ENCODE peak calls at places on chromosome 7, in seven cellular contexts. J is MM.1S, T is fibroblast of lung, N is AG04450, V is body of pancreas, L is bronchial epithelial cell, O is Caco-2. U is an unnamed sample.

GRCh38 chr7:113710310-113711106 is 208.3 kb downstream of the PPP1R3A start:
- DNase-seq in T (peak; percentile 84), O (peak; percentile 76), L (peak; percentile 88), V (peak; percentile 62), J (peak; percentile 93), N (peak; percentile 76), U (no peak)

GRCh38 chr7:94374231-94374630 is 20.5 kb upstream of the COL1A2 start:
- DNase-seq in N (peak; percentile 87), J (no peak), V (peak; percentile 50), L (peak; percentile 21), T (peak; percentile 95), O (no peak), U (no peak)

GRCh38 chr7:84647797-84648762 is 453.5 kb upstream of the SEMA3A start:
- DNase-seq in L (no peak), V (no peak), O (no peak), J (no peak), T (peak; percentile 91), N (peak; percentile 79), U (no peak)

GRCh38 chr7:20952891-20953290 is 166.2 kb upstream of the SP8 start:
- DNase-seq in V (no peak), O (no peak), N (no peak), T (no peak), J (no peak), L (peak; percentile 7), U (no peak)

GRCh38 chr7:6271091-6271658 is 1.2 kb downstream of the CYTH3 start:
- DNase-seq in O (no peak), J (no peak), N (no peak), L (peak; percentile 54), V (peak; percentile 61), T (peak; percentile 58), U (peak; percentile 22)

GRCh38 chr7:124728610-124729009 is 37.0 kb downstream of the GPR37 start:
- DNase-seq in V (no peak), T (no peak), L (no peak), J (no peak), N (no peak), O (no peak), U (no peak)

GRCh38 chr7:41328131-41328530 is 374.8 kb downstream of the INHBA start:
- DNase-seq in V (no peak), N (no peak), T (peak; percentile 18), O (no peak), J (no peak), L (no peak), U (no peak)

GRCh38 chr7:90412458-90413184 is 9.4 kb downstream of the CLDN12 start:
- DNase-seq in V (peak; percentile 51), J (peak; percentile 28), L (peak; percentile 15), O (peak; percentile 64), T (no peak), N (no peak), U (no peak)

GRCh38 chr7:3552499-3552898 is 251.4 kb downstream of the SDK1 start:
- DNase-seq in O (no peak), N (no peak), J (no peak), V (no peak), L (peak; percentile 58), T (peak; percentile 74), U (no peak)

GRCh38 chr7:115056019-115056418 is 134.1 kb downstream of the MDFIC start:
- DNase-seq in J (no peak), O (no peak), V (no peak), N (no peak), L (no peak), T (no peak), U (no peak)

GRCh38 chr7:108001759-108002725 is 919 bp downstream of the LAMB1 start:
- DNase-seq in O (no peak), J (no peak), L (peak; percentile 13), V (peak; percentile 14), N (no peak), T (peak; percentile 34), U (no peak)

GRCh38 chr7:107998660-107999480 is 4.1 kb downstream of the LAMB1 start:
- DNase-seq in L (peak; percentile 56), T (peak; percentile 72), O (no peak), J (no peak), N (no peak), V (no peak), U (no peak)

GRCh38 chr7:107999814-108000560 is 3.0 kb downstream of the LAMB1 start:
- DNase-seq in T (peak; percentile 88), N (no peak), O (no peak), J (no peak), L (peak; percentile 61), V (no peak), U (no peak)

GRCh38 chr7:108002726-108003590 is at the start of gene LAMB1:
- DNase-seq in O (peak; percentile 93), N (no peak), L (peak; percentile 47), T (peak; percentile 84), J (no peak), V (peak; percentile 82), U (no peak)

GRCh38 chr7:108000875-108001758 is 1.8 kb downstream of the LAMB1 start:
- DNase-seq in O (peak; percentile 61), J (no peak), L (peak; percentile 55), N (no peak), T (peak; percentile 46), V (peak; percentile 36), U (no peak)
- TF ChIP-seq CTCF in O (peak; percentile 18), J (no peak), L (peak; percentile 33), N (peak; percentile 33), T (no peak), V (no peak), U (no peak)

GRCh38 chr7:128869138-128869943 is 6.7 kb downstream of the ATP6V1F start:
- DNase-seq in N (no peak), T (peak; percentile 42), V (peak; percentile 67), L (no peak), J (peak; percentile 88), O (peak; percentile 79), U (peak; percentile 27)
- TF ChIP-seq CTCF in N (peak; percentile 0), T (no peak), V (peak; percentile 12), L (peak; percentile 19), J (peak; percentile 49), O (peak; percentile 10), U (no peak)

GRCh38 chr7:155066417-155066950 is 3.6 kb upstream of the HTR5A start:
- DNase-seq in L (peak; percentile 65), J (no peak), O (no peak), T (peak; percentile 68), V (peak; percentile 82), N (peak; percentile 53), U (no peak)

GRCh38 chr7:155071121-155071651 is 1.1 kb downstream of the HTR5A start:
- DNase-seq in J (no peak), T (no peak), L (no peak), N (no peak), O (no peak), V (no peak), U (no peak)

GRCh38 chr7:155071916-155072315 is 1.8 kb downstream of the HTR5A start:
- DNase-seq in N (no peak), T (no peak), J (no peak), O (no peak), L (no peak), V (no peak), U (no peak)

GRCh38 chr7:155073922-155074321 is 3.8 kb downstream of the HTR5A start:
- DNase-seq in O (no peak), T (no peak), L (no peak), V (no peak), N (no peak), J (no peak), U (no peak)

GRCh38 chr7:155069992-155070827 is at the start of gene HTR5A:
- DNase-seq in O (peak; percentile 92), L (peak; percentile 57), V (peak; percentile 82), T (peak; percentile 80), N (peak; percentile 59), J (peak; percentile 86), U (peak; percentile 66)
- TF ChIP-seq CTCF in O (peak; percentile 11), L (no peak), V (peak; percentile 17), T (no peak), N (peak; percentile 12), J (no peak), U (no peak)

GRCh38 chr7:87624628-87625027 is 3.6 kb upstream of the RUNDC3B start:
- DNase-seq in J (no peak), T (no peak), N (no peak), V (no peak), O (no peak), L (no peak), U (no peak)
- TF ChIP-seq CTCF in J (peak; percentile 12), T (no peak), N (peak; percentile 26), V (no peak), O (no peak), L (no peak), U (peak; percentile 16)